ENCODE peak calls at places on chromosomes 3 and 15, in five cellular contexts. One of them, this sample, is unnamed.

GRCh38 chr3:160038862-160039562 is 50.4 kb downstream of the IL12A start:
- DNase-seq in HEK293T: peak
- DNase-seq in activated CD4-positive, alpha-beta T cell treated with anti-CD3 and anti-CD28 coated beads, Interleukin-2, amount 10 ng/mL, durations not matched to agents 24 days and 14 days: peak
- DNase-seq in HT-29: no peak
- DNase-seq in HCT116: no peak
- DNase-seq in this sample: no peak

GRCh38 chr3:41716391-41716910 is 245.5 kb downstream of the ULK4 start:
- DNase-seq in HEK293T: no peak
- DNase-seq in activated CD4-positive, alpha-beta T cell treated with anti-CD3 and anti-CD28 coated beads, Interleukin-2, amount 10 ng/mL, durations not matched to agents 24 days and 14 days: no peak
- DNase-seq in HT-29: peak
- DNase-seq in HCT116: no peak
- DNase-seq in this sample: no peak

GRCh38 chr3:3927198-3927597 is 128.0 kb downstream of the LRRN1 start:
- DNase-seq in HEK293T: no peak
- DNase-seq in activated CD4-positive, alpha-beta T cell treated with anti-CD3 and anti-CD28 coated beads, Interleukin-2, amount 10 ng/mL, durations not matched to agents 24 days and 14 days: no peak
- DNase-seq in HT-29: no peak
- DNase-seq in HCT116: no peak
- DNase-seq in this sample: no peak

GRCh38 chr3:114093596-114093995 is 37.1 kb downstream of the QTRT2 start:
- DNase-seq in HEK293T: peak
- DNase-seq in activated CD4-positive, alpha-beta T cell treated with anti-CD3 and anti-CD28 coated beads, Interleukin-2, amount 10 ng/mL, durations not matched to agents 24 days and 14 days: no peak
- DNase-seq in HT-29: peak
- DNase-seq in HCT116: peak
- DNase-seq in this sample: no peak

GRCh38 chr3:197331131-197331530 is 32.7 kb upstream of the DLG1 start:
- DNase-seq in HEK293T: no peak
- DNase-seq in activated CD4-positive, alpha-beta T cell treated with anti-CD3 and anti-CD28 coated beads, Interleukin-2, amount 10 ng/mL, durations not matched to agents 24 days and 14 days: no peak
- DNase-seq in HT-29: peak
- DNase-seq in HCT116: peak
- DNase-seq in this sample: no peak

GRCh38 chr15:44028349-44028748 is 166.7 kb downstream of the FRMD5 start:
- DNase-seq in HEK293T: no peak
- DNase-seq in activated CD4-positive, alpha-beta T cell treated with anti-CD3 and anti-CD28 coated beads, Interleukin-2, amount 10 ng/mL, durations not matched to agents 24 days and 14 days: no peak
- DNase-seq in HT-29: no peak
- DNase-seq in HCT116: no peak
- DNase-seq in this sample: no peak

GRCh38 chr3:197023241-197023997 is 6.2 kb downstream of the MELTF start:
- DNase-seq in HEK293T: no peak
- DNase-seq in activated CD4-positive, alpha-beta T cell treated with anti-CD3 and anti-CD28 coated beads, Interleukin-2, amount 10 ng/mL, durations not matched to agents 24 days and 14 days: no peak
- DNase-seq in HT-29: no peak
- DNase-seq in HCT116: no peak
- DNase-seq in this sample: no peak

GRCh38 chr3:186476044-186476468 is 68.1 kb downstream of the CRYGS start:
- DNase-seq in HEK293T: no peak
- DNase-seq in activated CD4-positive, alpha-beta T cell treated with anti-CD3 and anti-CD28 coated beads, Interleukin-2, amount 10 ng/mL, durations not matched to agents 24 days and 14 days: no peak
- DNase-seq in HT-29: no peak
- DNase-seq in HCT116: no peak
- DNase-seq in this sample: no peak

GRCh38 chr3:29561651-29562050 is 280.8 kb downstream of the RBMS3 start:
- DNase-seq in HEK293T: no peak
- DNase-seq in activated CD4-positive, alpha-beta T cell treated with anti-CD3 and anti-CD28 coated beads, Interleukin-2, amount 10 ng/mL, durations not matched to agents 24 days and 14 days: no peak
- DNase-seq in HT-29: no peak
- DNase-seq in HCT116: no peak
- DNase-seq in this sample: no peak

GRCh38 chr3:107561980-107562379 is 39.2 kb downstream of the BBX start:
- DNase-seq in HEK293T: no peak
- DNase-seq in activated CD4-positive, alpha-beta T cell treated with anti-CD3 and anti-CD28 coated beads, Interleukin-2, amount 10 ng/mL, durations not matched to agents 24 days and 14 days: no peak
- DNase-seq in HT-29: no peak
- DNase-seq in HCT116: no peak
- DNase-seq in this sample: no peak

GRCh38 chr3:116153174-116153573 is 292.1 kb downstream of the LSAMP start:
- DNase-seq in HEK293T: no peak
- DNase-seq in activated CD4-positive, alpha-beta T cell treated with anti-CD3 and anti-CD28 coated beads, Interleukin-2, amount 10 ng/mL, durations not matched to agents 24 days and 14 days: no peak
- DNase-seq in HT-29: no peak
- DNase-seq in HCT116: no peak
- DNase-seq in this sample: no peak

This sample was measured in NCI-H1048.